ENCODE peak calls at places on chromosomes 6 and 20, in seven cellular contexts. One of them, this sample, is unnamed.

GRCh38 chr20:32227316-32227715 is 19.6 kb downstream of the POFUT1 start:
- DNase-seq in dorsolateral prefrontal cortex: no peak
- DNase-seq in H9: no peak
- DNase-seq in anterior cingulate cortex: no peak
- DNase-seq in NCI-H748 treated with DMSO at 0.1 percent for 48 hours: no peak
- DNase-seq in midbrain: no peak
- DNase-seq in Kasumi-1: no peak
- DNase-seq in this sample: no peak

GRCh38 chr6:27157461-27158315 is 89.8 kb upstream of the PRSS16 start:
- DNase-seq in H9: peak; percentile 69
- DNase-seq in Kasumi-1: peak; percentile 81
- DNase-seq in NCI-H748 treated with DMSO at 0.1 percent for 48 hours: peak; percentile 87
- DNase-seq in anterior cingulate cortex: peak; percentile 23
- DNase-seq in midbrain: peak; percentile 66
- DNase-seq in dorsolateral prefrontal cortex: peak; percentile 67
- DNase-seq in this sample: peak; percentile 61

GRCh38 chr20:31819083-31819784 is at the start of gene MYLK2:
- DNase-seq in NCI-H748 treated with DMSO at 0.1 percent for 48 hours: no peak
- DNase-seq in midbrain: no peak
- DNase-seq in Kasumi-1: no peak
- DNase-seq in H9: no peak
- DNase-seq in anterior cingulate cortex: no peak
- DNase-seq in dorsolateral prefrontal cortex: no peak
- DNase-seq in this sample: no peak

GRCh38 chr6:145075425-145075824 is 659.9 kb downstream of the EPM2A start:
- DNase-seq in H9: no peak
- DNase-seq in anterior cingulate cortex: no peak
- DNase-seq in Kasumi-1: no peak
- DNase-seq in NCI-H748 treated with DMSO at 0.1 percent for 48 hours: no peak
- DNase-seq in dorsolateral prefrontal cortex: no peak
- DNase-seq in midbrain: no peak
- DNase-seq in this sample: no peak

GRCh38 chr20:63052571-63053429 is 46.0 kb upstream of the BHLHE23 start:
- DNase-seq in dorsolateral prefrontal cortex: peak; percentile 33
- DNase-seq in midbrain: no peak
- DNase-seq in Kasumi-1: no peak
- DNase-seq in NCI-H748 treated with DMSO at 0.1 percent for 48 hours: no peak
- DNase-seq in H9: no peak
- DNase-seq in anterior cingulate cortex: no peak
- DNase-seq in this sample: no peak

GRCh38 chr6:14693301-14694192 is 552.3 kb upstream of the JARID2 start:
- DNase-seq in H9: no peak
- DNase-seq in Kasumi-1: no peak
- DNase-seq in anterior cingulate cortex: no peak
- DNase-seq in midbrain: no peak
- DNase-seq in NCI-H748 treated with DMSO at 0.1 percent for 48 hours: no peak
- DNase-seq in dorsolateral prefrontal cortex: no peak
- DNase-seq in this sample: no peak

GRCh38 chr6:97019315-97019714 is 94.8 kb downstream of the KLHL32 start:
- DNase-seq in anterior cingulate cortex: no peak
- DNase-seq in dorsolateral prefrontal cortex: no peak
- DNase-seq in midbrain: no peak
- DNase-seq in Kasumi-1: no peak
- DNase-seq in H9: no peak
- DNase-seq in NCI-H748 treated with DMSO at 0.1 percent for 48 hours: no peak
- DNase-seq in this sample: no peak

GRCh38 chr20:50491926-50492634 is 18.1 kb upstream of the PTPN1 start:
- DNase-seq in NCI-H748 treated with DMSO at 0.1 percent for 48 hours: no peak
- DNase-seq in dorsolateral prefrontal cortex: no peak
- DNase-seq in H9: no peak
- DNase-seq in midbrain: no peak
- DNase-seq in anterior cingulate cortex: no peak
- DNase-seq in Kasumi-1: no peak
- DNase-seq in this sample: peak; percentile 41

GRCh38 chr6:19433101-19433500 is 404.1 kb upstream of the ID4 start:
- DNase-seq in NCI-H748 treated with DMSO at 0.1 percent for 48 hours: peak; percentile 37
- DNase-seq in anterior cingulate cortex: no peak
- DNase-seq in H9: no peak
- DNase-seq in midbrain: peak; percentile 9
- DNase-seq in Kasumi-1: no peak
- DNase-seq in dorsolateral prefrontal cortex: no peak
- DNase-seq in this sample: peak; percentile 85

GRCh38 chr6:5130135-5130866 is 45.2 kb downstream of the PPP1R3G start:
- DNase-seq in anterior cingulate cortex: no peak
- DNase-seq in dorsolateral prefrontal cortex: no peak
- DNase-seq in midbrain: no peak
- DNase-seq in NCI-H748 treated with DMSO at 0.1 percent for 48 hours: no peak
- DNase-seq in H9: no peak
- DNase-seq in Kasumi-1: no peak
- DNase-seq in this sample: no peak

GRCh38 chr6:80433666-80434025 is 327.2 kb downstream of the BCKDHB start:
- DNase-seq in Kasumi-1: no peak
- DNase-seq in NCI-H748 treated with DMSO at 0.1 percent for 48 hours: no peak
- DNase-seq in midbrain: no peak
- DNase-seq in dorsolateral prefrontal cortex: no peak
- DNase-seq in anterior cingulate cortex: no peak
- DNase-seq in H9: no peak
- DNase-seq in this sample: no peak

GRCh38 chr6:126812651-126813050 is 305.8 kb upstream of the RSPO3 start:
- DNase-seq in dorsolateral prefrontal cortex: no peak
- DNase-seq in anterior cingulate cortex: no peak
- DNase-seq in Kasumi-1: peak; percentile 3
- DNase-seq in midbrain: no peak
- DNase-seq in H9: no peak
- DNase-seq in NCI-H748 treated with DMSO at 0.1 percent for 48 hours: no peak
- DNase-seq in this sample: no peak

GRCh38 chr20:44701116-44701865 is 13.9 kb upstream of the CCN5 start:
- DNase-seq in anterior cingulate cortex: no peak
- DNase-seq in dorsolateral prefrontal cortex: no peak
- DNase-seq in Kasumi-1: no peak
- DNase-seq in NCI-H748 treated with DMSO at 0.1 percent for 48 hours: no peak
- DNase-seq in H9: peak; percentile 77
- DNase-seq in midbrain: no peak
- DNase-seq in this sample: no peak

GRCh38 chr6:133923938-133924593 is 29.0 kb upstream of the TBPL1 start:
- DNase-seq in midbrain: peak; percentile 85
- DNase-seq in H9: peak; percentile 66
- DNase-seq in NCI-H748 treated with DMSO at 0.1 percent for 48 hours: peak; percentile 86
- DNase-seq in dorsolateral prefrontal cortex: no peak
- DNase-seq in Kasumi-1: peak; percentile 81
- DNase-seq in anterior cingulate cortex: peak; percentile 19
- DNase-seq in this sample: peak; percentile 19

GRCh38 chr20:63054103-63054474 is 47.3 kb upstream of the BHLHE23 start:
- DNase-seq in NCI-H748 treated with DMSO at 0.1 percent for 48 hours: no peak
- DNase-seq in H9: no peak
- DNase-seq in midbrain: no peak
- DNase-seq in dorsolateral prefrontal cortex: peak; percentile 34
- DNase-seq in Kasumi-1: no peak
- DNase-seq in anterior cingulate cortex: no peak
- DNase-seq in this sample: no peak

GRCh38 chr20:33914871-33915270 is 78.8 kb upstream of the RALY start:
- DNase-seq in NCI-H748 treated with DMSO at 0.1 percent for 48 hours: no peak
- DNase-seq in anterior cingulate cortex: no peak
- DNase-seq in Kasumi-1: no peak
- DNase-seq in midbrain: no peak
- DNase-seq in H9: no peak
- DNase-seq in dorsolateral prefrontal cortex: no peak
- DNase-seq in this sample: no peak

GRCh38 chr6:132298344-132298949 is 102.8 kb downstream of the MOXD1 start:
- DNase-seq in Kasumi-1: peak; percentile 57
- DNase-seq in H9: peak; percentile 33
- DNase-seq in dorsolateral prefrontal cortex: no peak
- DNase-seq in anterior cingulate cortex: no peak
- DNase-seq in midbrain: peak; percentile 71
- DNase-seq in NCI-H748 treated with DMSO at 0.1 percent for 48 hours: peak; percentile 5
- DNase-seq in this sample: peak; percentile 7

GRCh38 chr20:10185741-10186558 is 32.7 kb upstream of the SNAP25 start:
- DNase-seq in NCI-H748 treated with DMSO at 0.1 percent for 48 hours: peak; percentile 98
- DNase-seq in anterior cingulate cortex: peak; percentile 80
- DNase-seq in Kasumi-1: no peak
- DNase-seq in midbrain: peak; percentile 60
- DNase-seq in dorsolateral prefrontal cortex: no peak
- DNase-seq in H9: no peak
- DNase-seq in this sample: peak; percentile 63

GRCh38 chr6:36722365-36722764 is 24.7 kb downstream of the RAB44 start:
- DNase-seq in H9: no peak
- DNase-seq in midbrain: no peak
- DNase-seq in anterior cingulate cortex: no peak
- DNase-seq in Kasumi-1: no peak
- DNase-seq in dorsolateral prefrontal cortex: no peak
- DNase-seq in NCI-H748 treated with DMSO at 0.1 percent for 48 hours: no peak
- DNase-seq in this sample: no peak

GRCh38 chr6:170023620-170024521 is 267.0 kb downstream of the DLL1 start:
- DNase-seq in NCI-H748 treated with DMSO at 0.1 percent for 48 hours: no peak
- DNase-seq in H9: no peak
- DNase-seq in midbrain: no peak
- DNase-seq in dorsolateral prefrontal cortex: no peak
- DNase-seq in Kasumi-1: no peak
- DNase-seq in anterior cingulate cortex: no peak
- DNase-seq in this sample: no peak

GRCh38 chr6:90226257-90226656 is 70.4 kb downstream of the BACH2 start:
- DNase-seq in Kasumi-1: no peak
- DNase-seq in dorsolateral prefrontal cortex: no peak
- DNase-seq in NCI-H748 treated with DMSO at 0.1 percent for 48 hours: no peak
- DNase-seq in midbrain: no peak
- DNase-seq in H9: no peak
- DNase-seq in anterior cingulate cortex: no peak
- DNase-seq in this sample: no peak

GRCh38 chr6:10205892-10206291 is 209.0 kb downstream of the TFAP2A start:
- DNase-seq in anterior cingulate cortex: no peak
- DNase-seq in H9: no peak
- DNase-seq in midbrain: no peak
- DNase-seq in dorsolateral prefrontal cortex: no peak
- DNase-seq in Kasumi-1: peak; percentile 96
- DNase-seq in NCI-H748 treated with DMSO at 0.1 percent for 48 hours: no peak
- DNase-seq in this sample: no peak

GRCh38 chr6:41064841-41065240 is 7.3 kb downstream of the OARD1 start:
- DNase-seq in midbrain: no peak
- DNase-seq in H9: no peak
- DNase-seq in dorsolateral prefrontal cortex: no peak
- DNase-seq in Kasumi-1: no peak
- DNase-seq in NCI-H748 treated with DMSO at 0.1 percent for 48 hours: no peak
- DNase-seq in anterior cingulate cortex: no peak
- DNase-seq in this sample: no peak

GRCh38 chr6:57246307-57246706 is 24.2 kb upstream of the RAB23 start:
- DNase-seq in dorsolateral prefrontal cortex: no peak
- DNase-seq in anterior cingulate cortex: no peak
- DNase-seq in NCI-H748 treated with DMSO at 0.1 percent for 48 hours: no peak
- DNase-seq in H9: no peak
- DNase-seq in Kasumi-1: no peak
- DNase-seq in midbrain: no peak
- DNase-seq in this sample: no peak

GRCh38 chr20:62708591-62709536 is at the start of gene NTSR1:
- DNase-seq in NCI-H748 treated with DMSO at 0.1 percent for 48 hours: no peak
- DNase-seq in Kasumi-1: no peak
- DNase-seq in midbrain: no peak
- DNase-seq in dorsolateral prefrontal cortex: no peak
- DNase-seq in H9: peak; percentile 52
- DNase-seq in anterior cingulate cortex: no peak
- DNase-seq in this sample: peak; percentile 30

GRCh38 chr6:79453558-79454042 is 83.6 kb downstream of the LCA5 start:
- DNase-seq in midbrain: no peak
- DNase-seq in anterior cingulate cortex: no peak
- DNase-seq in NCI-H748 treated with DMSO at 0.1 percent for 48 hours: no peak
- DNase-seq in dorsolateral prefrontal cortex: no peak
- DNase-seq in Kasumi-1: no peak
- DNase-seq in H9: no peak
- DNase-seq in this sample: no peak

GRCh38 chr6:79158856-79159516 is 75.5 kb downstream of the HMGN3 start:
- DNase-seq in anterior cingulate cortex: no peak
- DNase-seq in H9: no peak
- DNase-seq in Kasumi-1: no peak
- DNase-seq in NCI-H748 treated with DMSO at 0.1 percent for 48 hours: no peak
- DNase-seq in midbrain: no peak
- DNase-seq in dorsolateral prefrontal cortex: no peak
- DNase-seq in this sample: no peak

GRCh38 chr20:3890410-3890751 is 1.2 kb downstream of the PANK2 start:
- DNase-seq in midbrain: no peak
- DNase-seq in H9: no peak
- DNase-seq in NCI-H748 treated with DMSO at 0.1 percent for 48 hours: peak; percentile 51
- DNase-seq in Kasumi-1: peak; percentile 48
- DNase-seq in dorsolateral prefrontal cortex: no peak
- DNase-seq in anterior cingulate cortex: no peak
- DNase-seq in this sample: no peak

This sample was measured in COR-L47.